ENCODE peak calls at places on chromosome 17, in ten cellular contexts. Q, Z, C, I, X, G, O, R, L and H are unnamed samples.

GRCh38 chr17:7634384-7634783 is 4.4 kb downstream of the SHBG start:
- DNase-seq in Q (peak), Z (peak), C (peak), I (no peak), X (no peak), G (no peak), O (peak), R (peak), L (no peak), H (no peak)

GRCh38 chr17:72489273-72489641 is 368.4 kb downstream of the SOX9 start:
- DNase-seq in Q (no peak), Z (no peak), C (no peak), I (no peak), X (no peak), G (no peak), O (no peak), R (no peak), L (no peak), H (no peak)

GRCh38 chr17:9298135-9298534 is 276.8 kb downstream of the NTN1 start:
- DNase-seq in Q (no peak), Z (no peak), C (no peak), I (no peak), X (no peak), G (no peak), O (no peak), R (no peak), L (no peak), H (no peak)

GRCh38 chr17:31329221-31329620 is 7.8 kb upstream of the EVI2A start:
- DNase-seq in Q (no peak), Z (no peak), C (no peak), I (no peak), X (no peak), G (no peak), O (no peak), R (no peak), L (no peak), H (no peak)

GRCh38 chr17:12789075-12789975 is at the start of gene ARHGAP44:
- DNase-seq in Q (peak), Z (peak), C (peak), I (peak), X (no peak), G (no peak), O (peak), R (peak), L (peak), H (peak)

GRCh38 chr17:62968445-62968923 is 2.4 kb downstream of the TANC2 start:
- DNase-seq in Q (peak), Z (peak), C (peak), I (peak), X (peak), G (peak), O (peak), R (peak), L (peak), H (peak)

GRCh38 chr17:8470447-8471047 is 34.9 kb downstream of the NDEL1 start:
- DNase-seq in Q (no peak), Z (no peak), C (no peak), I (no peak), X (no peak), G (no peak), O (no peak), R (no peak), L (no peak), H (no peak)

GRCh38 chr17:82595893-82596292 is 52.4 kb downstream of the WDR45B start:
- DNase-seq in Q (no peak), Z (no peak), C (no peak), I (no peak), X (no peak), G (no peak), O (no peak), R (no peak), L (no peak), H (no peak)

GRCh38 chr17:67578058-67578457 is 139.7 kb upstream of the NOL11 start:
- DNase-seq in Q (no peak), Z (peak), C (no peak), I (peak), X (no peak), G (no peak), O (peak), R (no peak), L (no peak), H (no peak)

GRCh38 chr17:36072431-36073121 is 8.5 kb downstream of the CCL18 start:
- DNase-seq in Q (peak), Z (peak), C (peak), I (peak), X (peak), G (peak), O (peak), R (peak), L (peak), H (peak)

GRCh38 chr17:77233635-77234334 is 93.0 kb downstream of the SEC14L1 start:
- DNase-seq in Q (peak), Z (no peak), C (no peak), I (peak), X (no peak), G (no peak), O (no peak), R (peak), L (peak), H (no peak)

GRCh38 chr17:55426851-55427586 is 5.4 kb upstream of the MMD start:
- DNase-seq in Q (no peak), Z (no peak), C (no peak), I (no peak), X (no peak), G (no peak), O (no peak), R (peak), L (no peak), H (no peak)

GRCh38 chr17:77608431-77608830 is 350.1 kb upstream of the TNRC6C start:
- DNase-seq in Q (no peak), Z (no peak), C (no peak), I (no peak), X (no peak), G (no peak), O (no peak), R (no peak), L (no peak), H (no peak)

GRCh38 chr17:81552244-81553017 is at the start of gene FAAP100:
- DNase-seq in Q (peak), Z (peak), C (peak), I (peak), X (peak), G (peak), O (peak), R (peak), L (peak), H (peak)

GRCh38 chr17:67992541-67993152 is 3.6 kb downstream of the C17orf58 start:
- DNase-seq in Q (no peak), Z (no peak), C (no peak), I (no peak), X (no peak), G (no peak), O (peak), R (no peak), L (peak), H (no peak)

GRCh38 chr17:50297407-50297865 is 23.2 kb downstream of the TMEM92 start:
- DNase-seq in Q (peak), Z (peak), C (peak), I (peak), X (peak), G (peak), O (peak), R (peak), L (peak), H (peak)

GRCh38 chr17:79097226-79098055 is 22.8 kb downstream of the ENGASE start:
- DNase-seq in Q (no peak), Z (no peak), C (no peak), I (no peak), X (no peak), G (no peak), O (peak), R (no peak), L (no peak), H (no peak)

GRCh38 chr17:79102214-79102613 is 27.6 kb downstream of the ENGASE start:
- DNase-seq in Q (no peak), Z (no peak), C (no peak), I (no peak), X (no peak), G (no peak), O (no peak), R (no peak), L (no peak), H (no peak)

GRCh38 chr17:79101111-79101673 is 26.6 kb downstream of the ENGASE start:
- DNase-seq in Q (no peak), Z (no peak), C (peak), I (no peak), X (no peak), G (no peak), O (no peak), R (no peak), L (no peak), H (no peak)

GRCh38 chr17:79098282-79098867 is 23.8 kb downstream of the ENGASE start:
- DNase-seq in Q (no peak), Z (no peak), C (no peak), I (no peak), X (no peak), G (no peak), O (peak), R (no peak), L (no peak), H (no peak)

GRCh38 chr17:79100405-79100804 is 25.8 kb downstream of the ENGASE start:
- DNase-seq in Q (no peak), Z (no peak), C (no peak), I (no peak), X (no peak), G (no peak), O (no peak), R (no peak), L (no peak), H (no peak)
- H3K4me3 ChIP-seq in Q (no peak), Z (no peak), C (no peak), I (no peak), X (no peak), G (no peak), O (no peak), R (no peak), L (no peak), H (no peak)

DNA sequence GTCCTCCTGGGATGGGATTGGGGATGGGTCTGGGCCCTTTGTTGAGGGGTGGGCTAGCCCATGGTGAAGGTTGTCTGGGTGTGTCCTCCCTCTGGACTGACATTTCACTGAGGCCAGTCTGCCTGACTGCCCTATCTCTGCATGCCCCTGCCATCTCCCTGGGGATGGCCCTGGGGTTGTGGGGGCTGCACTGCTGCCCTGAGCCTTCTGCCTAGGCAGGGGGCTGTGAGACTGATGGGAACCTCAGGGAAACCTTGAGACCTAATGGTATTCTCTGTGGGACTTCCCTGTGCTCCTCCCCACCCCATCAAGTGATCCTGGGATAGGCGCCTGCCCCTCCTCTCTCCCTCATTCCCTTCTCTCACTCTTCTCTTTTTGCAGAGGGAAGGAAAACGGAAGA is 19.9 kb downstream of the RAI1 start:
- DNase-seq in Q (no peak), Z (no peak), C (no peak), I (no peak), X (no peak), G (no peak), O (no peak), R (no peak), L (no peak), H (no peak)
- H3K4me3 ChIP-seq in Q (no peak), Z (no peak), C (no peak), I (no peak), X (no peak), G (no peak), O (peak), R (no peak), L (no peak), H (no peak)

DNA sequence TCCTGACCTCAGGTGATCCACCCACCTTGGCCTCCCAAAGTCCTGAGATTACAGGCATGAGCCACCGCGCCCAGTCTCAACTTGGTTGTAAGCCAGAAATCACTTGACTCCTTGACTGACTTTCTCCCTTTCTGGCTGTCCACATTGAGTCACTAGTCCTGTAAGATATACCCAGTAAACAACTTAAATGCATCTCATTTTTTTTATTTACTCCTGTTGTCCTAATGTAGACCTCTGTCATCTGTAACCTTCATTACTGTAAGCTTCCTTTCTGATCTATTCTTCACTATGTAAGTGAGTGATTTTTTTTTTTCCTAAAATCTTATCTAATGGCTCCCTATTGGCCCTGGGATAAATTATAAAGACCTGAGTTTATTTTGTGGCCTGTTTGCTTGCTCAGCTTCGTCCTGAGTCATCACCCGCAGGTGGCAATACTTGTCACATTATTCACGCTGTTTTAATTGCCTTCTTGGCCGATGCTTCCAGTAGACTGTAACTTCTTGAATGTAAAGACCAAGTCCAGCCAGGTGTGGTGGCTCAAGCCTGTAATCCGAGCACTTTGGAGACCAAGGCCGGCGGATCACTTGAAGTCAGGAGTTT is 41.0 kb downstream of the PAFAH1B1 start:
- DNase-seq in Q (peak), Z (no peak), C (no peak), I (no peak), X (no peak), G (no peak), O (peak), R (no peak), L (no peak), H (no peak)
- H3K4me3 ChIP-seq in Q (no peak), Z (no peak), C (no peak), I (no peak), X (no peak), G (no peak), O (no peak), R (no peak), L (no peak), H (no peak)

GRCh38 chr17:49223517-49224197 is 6.9 kb downstream of the PHOSPHO1 start:
- DNase-seq in Q (peak), Z (peak), C (peak), I (no peak), X (peak), G (peak), O (peak), R (peak), L (peak), H (peak)
- H3K4me3 ChIP-seq in Q (peak), Z (no peak), C (no peak), I (peak), X (peak), G (peak), O (peak), R (no peak), L (peak), H (peak)

GRCh38 chr17:45131294-45131615 is 1.1 kb downstream of the PLCD3 start:
- DNase-seq in Q (no peak), Z (no peak), C (no peak), I (no peak), X (no peak), G (no peak), O (no peak), R (no peak), L (no peak), H (no peak)
- H3K4me3 ChIP-seq in Q (peak), Z (peak), C (no peak), I (no peak), X (no peak), G (no peak), O (peak), R (peak), L (no peak), H (no peak)